ENCODE peak calls at places on chromosome 5, in ten cellular contexts. One of them, this sample, is unnamed. For H3K27me3 and H3K36me3, the result is how much of the 10 kb centered on the place peaks cover.

GRCh38 chr5:180639743-180640300 is 9.6 kb downstream of the FLT4 start:
- DNase-seq in stomach: no peak
- DNase-seq in CD8-positive, alpha-beta T cell: no peak
- DNase-seq in right atrium auricular region: no peak
- DNase-seq in uterus: peak
- DNase-seq in WERI-Rb-1: no peak
- DNase-seq in heart left ventricle: no peak
- DNase-seq in CD8-positive, alpha-beta memory T cell: no peak
- DNase-seq in GM23338: no peak
- DNase-seq in esophagus muscularis mucosa: no peak
- DNase-seq in this sample: peak

GRCh38 chr5:2897276-2897990 is 146.0 kb upstream of the IRX2 start:
- DNase-seq in CD8-positive, alpha-beta memory T cell: no peak
- DNase-seq in esophagus muscularis mucosa: no peak
- DNase-seq in GM23338: no peak
- DNase-seq in WERI-Rb-1: no peak
- DNase-seq in right atrium auricular region: peak
- DNase-seq in stomach: no peak
- DNase-seq in heart left ventricle: no peak
- DNase-seq in uterus: no peak
- DNase-seq in CD8-positive, alpha-beta T cell: peak
- DNase-seq in this sample: no peak

GRCh38 chr5:164357405-164358033 is 852.1 kb downstream of the MAT2B start:
- DNase-seq in esophagus muscularis mucosa: no peak
- DNase-seq in stomach: no peak
- DNase-seq in WERI-Rb-1: no peak
- DNase-seq in right atrium auricular region: no peak
- DNase-seq in CD8-positive, alpha-beta memory T cell: no peak
- DNase-seq in GM23338: no peak
- DNase-seq in uterus: no peak
- DNase-seq in heart left ventricle: no peak
- DNase-seq in CD8-positive, alpha-beta T cell: no peak
- DNase-seq in this sample: no peak

GRCh38 chr5:64592942-64593341 is 87.1 kb downstream of the RGS7BP start:
- DNase-seq in right atrium auricular region: no peak
- DNase-seq in esophagus muscularis mucosa: no peak
- DNase-seq in CD8-positive, alpha-beta memory T cell: no peak
- DNase-seq in stomach: no peak
- DNase-seq in CD8-positive, alpha-beta T cell: no peak
- DNase-seq in heart left ventricle: no peak
- DNase-seq in GM23338: no peak
- DNase-seq in uterus: no peak
- DNase-seq in WERI-Rb-1: no peak
- DNase-seq in this sample: no peak

GRCh38 chr5:88785396-88786216 is 97.4 kb downstream of the MEF2C start:
- DNase-seq in stomach: no peak
- DNase-seq in CD8-positive, alpha-beta memory T cell: no peak
- DNase-seq in GM23338: peak
- DNase-seq in CD8-positive, alpha-beta T cell: no peak
- DNase-seq in right atrium auricular region: no peak
- DNase-seq in heart left ventricle: no peak
- DNase-seq in esophagus muscularis mucosa: no peak
- DNase-seq in WERI-Rb-1: no peak
- DNase-seq in uterus: peak
- DNase-seq in this sample: no peak

GRCh38 chr5:3401635-3402034 is 194.0 kb upstream of the IRX1 start:
- DNase-seq in stomach: no peak
- DNase-seq in CD8-positive, alpha-beta T cell: no peak
- DNase-seq in right atrium auricular region: no peak
- DNase-seq in uterus: no peak
- DNase-seq in heart left ventricle: no peak
- DNase-seq in GM23338: no peak
- DNase-seq in CD8-positive, alpha-beta memory T cell: no peak
- DNase-seq in esophagus muscularis mucosa: no peak
- DNase-seq in WERI-Rb-1: no peak
- DNase-seq in this sample: no peak

GRCh38 chr5:21024966-21025365 is 1037.0 kb upstream of the CDH18 start:
- DNase-seq in CD8-positive, alpha-beta memory T cell: no peak
- DNase-seq in uterus: no peak
- DNase-seq in right atrium auricular region: no peak
- DNase-seq in stomach: no peak
- DNase-seq in GM23338: no peak
- DNase-seq in WERI-Rb-1: no peak
- DNase-seq in heart left ventricle: no peak
- DNase-seq in esophagus muscularis mucosa: no peak
- DNase-seq in CD8-positive, alpha-beta T cell: no peak
- DNase-seq in this sample: no peak

GRCh38 chr5:9932770-9933169 is 302.6 kb upstream of the TAS2R1 start:
- DNase-seq in uterus: no peak
- DNase-seq in esophagus muscularis mucosa: no peak
- DNase-seq in GM23338: peak
- DNase-seq in WERI-Rb-1: peak
- DNase-seq in right atrium auricular region: no peak
- DNase-seq in CD8-positive, alpha-beta T cell: no peak
- DNase-seq in heart left ventricle: no peak
- DNase-seq in CD8-positive, alpha-beta memory T cell: no peak
- DNase-seq in stomach: no peak
- DNase-seq in this sample: no peak

DNA sequence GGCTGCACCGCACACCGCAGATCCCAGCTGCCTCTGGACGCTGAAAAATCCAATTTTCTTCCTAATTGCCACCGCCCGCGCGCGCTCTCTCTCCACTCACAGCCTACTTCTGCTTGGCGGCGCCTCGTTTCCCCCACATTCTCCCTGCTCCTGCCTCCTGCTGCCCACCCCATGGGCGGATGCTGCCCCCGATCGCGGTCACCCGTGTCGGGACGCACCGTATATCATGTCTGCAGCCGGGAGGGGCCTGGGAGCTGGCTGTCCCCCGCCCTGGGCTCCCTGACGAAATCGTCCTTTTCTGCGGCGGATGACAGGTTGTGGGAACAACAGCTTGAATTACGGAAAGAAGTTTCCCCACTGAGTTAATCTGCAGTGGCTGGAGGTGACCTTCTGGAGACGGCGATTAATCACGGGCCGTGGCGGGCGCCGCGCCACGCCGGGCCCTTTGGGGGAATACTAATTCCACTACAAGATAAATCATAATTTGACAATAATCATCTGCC is 36.3 kb upstream of the PSD2 start:
- DNase-seq in esophagus muscularis mucosa: no peak
- DNase-seq in stomach: no peak
- DNase-seq in heart left ventricle: peak
- DNase-seq in WERI-Rb-1: peak
- DNase-seq in uterus: no peak
- DNase-seq in GM23338: no peak
- DNase-seq in CD8-positive, alpha-beta T cell: no peak
- DNase-seq in right atrium auricular region: no peak
- DNase-seq in CD8-positive, alpha-beta memory T cell: no peak
- DNase-seq in this sample: no peak
- H3K27me3 ChIP-seq in esophagus muscularis mucosa: under half
- H3K27me3 ChIP-seq in stomach: under half
- H3K27me3 ChIP-seq in heart left ventricle: under half
- H3K27me3 ChIP-seq in WERI-Rb-1: under half
- H3K27me3 ChIP-seq in uterus: under half
- H3K27me3 ChIP-seq in GM23338: half or more
- H3K27me3 ChIP-seq in CD8-positive, alpha-beta T cell: under half
- H3K27me3 ChIP-seq in right atrium auricular region: under half
- H3K27me3 ChIP-seq in CD8-positive, alpha-beta memory T cell: under half
- H3K27me3 ChIP-seq in this sample: under half

GRCh38 chr5:77028631-77029375 is 1.4 kb upstream of the AGGF1 start:
- DNase-seq in WERI-Rb-1: no peak
- DNase-seq in GM23338: no peak
- DNase-seq in esophagus muscularis mucosa: no peak
- DNase-seq in uterus: no peak
- DNase-seq in CD8-positive, alpha-beta memory T cell: no peak
- DNase-seq in right atrium auricular region: no peak
- DNase-seq in CD8-positive, alpha-beta T cell: no peak
- DNase-seq in stomach: no peak
- DNase-seq in heart left ventricle: no peak
- DNase-seq in this sample: no peak

GRCh38 chr5:77033338-77033737 is 3.1 kb downstream of the AGGF1 start:
- DNase-seq in stomach: no peak
- DNase-seq in CD8-positive, alpha-beta T cell: no peak
- DNase-seq in GM23338: no peak
- DNase-seq in WERI-Rb-1: no peak
- DNase-seq in esophagus muscularis mucosa: no peak
- DNase-seq in heart left ventricle: no peak
- DNase-seq in uterus: no peak
- DNase-seq in CD8-positive, alpha-beta memory T cell: no peak
- DNase-seq in right atrium auricular region: no peak
- DNase-seq in this sample: no peak

GRCh38 chr5:77032635-77033034 is 2.4 kb downstream of the AGGF1 start:
- DNase-seq in stomach: no peak
- DNase-seq in GM23338: no peak
- DNase-seq in esophagus muscularis mucosa: no peak
- DNase-seq in uterus: no peak
- DNase-seq in WERI-Rb-1: no peak
- DNase-seq in heart left ventricle: no peak
- DNase-seq in CD8-positive, alpha-beta memory T cell: no peak
- DNase-seq in right atrium auricular region: no peak
- DNase-seq in CD8-positive, alpha-beta T cell: no peak
- DNase-seq in this sample: no peak

GRCh38 chr5:77030097-77031071 is at the start of gene AGGF1:
- DNase-seq in stomach: peak
- DNase-seq in right atrium auricular region: peak
- DNase-seq in GM23338: peak
- DNase-seq in WERI-Rb-1: peak
- DNase-seq in esophagus muscularis mucosa: peak
- DNase-seq in uterus: peak
- DNase-seq in CD8-positive, alpha-beta T cell: peak
- DNase-seq in heart left ventricle: peak
- DNase-seq in CD8-positive, alpha-beta memory T cell: peak
- DNase-seq in this sample: peak

DNA sequence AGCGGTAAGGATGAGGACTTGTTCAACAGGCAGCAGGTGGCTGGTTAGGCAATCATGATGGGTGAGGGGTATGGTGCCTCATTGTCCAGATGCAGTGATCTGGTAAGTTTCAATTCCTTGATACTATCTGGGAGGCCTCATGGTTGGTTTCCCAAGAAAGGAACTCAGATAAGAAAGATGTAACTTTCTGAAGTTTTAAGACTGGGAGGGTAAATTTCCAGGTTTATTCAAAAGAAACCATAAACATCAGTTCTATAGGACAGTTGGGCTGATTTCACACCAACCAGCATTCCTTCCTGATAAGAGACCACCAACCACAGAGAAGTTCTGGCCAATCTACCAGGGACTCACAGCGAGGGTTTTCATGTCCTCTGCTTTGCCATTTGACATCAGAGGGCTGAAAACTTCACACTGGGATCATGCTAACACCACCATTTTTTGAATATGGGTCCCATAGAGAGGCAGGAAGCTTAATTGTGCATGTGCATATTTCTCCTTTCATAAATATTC is 773 bp upstream of the AGGF1 start:
- DNase-seq in CD8-positive, alpha-beta T cell: no peak
- DNase-seq in esophagus muscularis mucosa: no peak
- DNase-seq in right atrium auricular region: no peak
- DNase-seq in stomach: no peak
- DNase-seq in uterus: no peak
- DNase-seq in heart left ventricle: no peak
- DNase-seq in WERI-Rb-1: no peak
- DNase-seq in GM23338: no peak
- DNase-seq in CD8-positive, alpha-beta memory T cell: no peak
- DNase-seq in this sample: no peak
- H3K36me3 ChIP-seq in CD8-positive, alpha-beta T cell: under half
- H3K36me3 ChIP-seq in esophagus muscularis mucosa: under half
- H3K36me3 ChIP-seq in right atrium auricular region: under half
- H3K36me3 ChIP-seq in stomach: under half
- H3K36me3 ChIP-seq in uterus: under half
- H3K36me3 ChIP-seq in heart left ventricle: under half
- H3K36me3 ChIP-seq in WERI-Rb-1: under half
- H3K36me3 ChIP-seq in GM23338: under half
- H3K36me3 ChIP-seq in CD8-positive, alpha-beta memory T cell: under half
- H3K36me3 ChIP-seq in this sample: under half

DNA sequence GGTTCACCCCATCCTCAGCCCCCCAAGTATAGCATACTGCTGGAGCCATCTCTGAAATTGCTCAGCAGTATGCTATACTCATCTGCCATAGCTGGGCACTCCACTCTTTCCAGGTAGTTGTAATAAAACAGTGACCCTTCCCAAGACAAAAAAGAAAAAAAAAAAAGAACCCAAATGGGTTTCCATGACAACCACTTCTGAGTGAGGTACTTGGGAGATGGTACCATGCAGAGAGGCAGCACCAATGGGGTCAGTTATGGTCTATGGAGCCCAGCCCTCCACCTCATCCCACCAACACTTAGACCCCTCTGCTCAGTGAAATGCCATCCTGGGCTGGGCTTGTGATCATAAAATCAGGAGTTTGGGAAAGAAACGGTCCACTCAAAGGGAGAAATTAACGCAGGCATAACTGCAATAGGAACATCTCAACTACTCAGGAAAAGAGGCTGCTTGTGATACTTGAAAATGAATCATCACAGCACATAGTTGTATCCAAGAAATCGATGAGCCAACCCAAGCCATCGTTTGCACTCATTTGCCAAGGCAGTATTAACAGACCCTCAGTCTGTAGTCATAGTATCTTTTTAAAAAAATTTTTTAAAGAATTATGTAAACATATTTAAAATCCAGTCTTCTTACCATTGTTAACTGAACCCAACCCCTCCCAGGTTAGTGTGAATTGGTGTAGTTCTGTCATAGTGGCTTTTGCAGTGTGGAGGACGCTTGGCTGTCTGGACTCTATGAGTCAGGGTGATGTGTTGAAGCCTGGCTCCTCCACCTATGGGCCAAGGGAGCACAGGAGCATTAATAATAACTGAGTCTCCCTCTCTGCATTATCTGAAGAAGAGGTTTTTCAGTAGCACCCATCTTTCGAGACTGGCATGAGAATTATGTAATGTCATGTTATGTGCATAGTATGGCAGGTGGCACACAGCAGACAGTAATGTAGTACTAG is 402.7 kb downstream of the SPOCK1 start:
- DNase-seq in right atrium auricular region: no peak
- DNase-seq in GM23338: no peak
- DNase-seq in heart left ventricle: no peak
- DNase-seq in CD8-positive, alpha-beta memory T cell: no peak
- DNase-seq in esophagus muscularis mucosa: no peak
- DNase-seq in stomach: no peak
- DNase-seq in uterus: no peak
- DNase-seq in WERI-Rb-1: no peak
- DNase-seq in CD8-positive, alpha-beta T cell: no peak
- DNase-seq in this sample: no peak
- H3K27ac ChIP-seq in right atrium auricular region: no peak
- H3K27ac ChIP-seq in GM23338: no peak
- H3K27ac ChIP-seq in heart left ventricle: no peak
- H3K27ac ChIP-seq in CD8-positive, alpha-beta memory T cell: no peak
- H3K27ac ChIP-seq in esophagus muscularis mucosa: no peak
- H3K27ac ChIP-seq in stomach: no peak
- H3K27ac ChIP-seq in uterus: no peak
- H3K27ac ChIP-seq in WERI-Rb-1: no peak
- H3K27ac ChIP-seq in CD8-positive, alpha-beta T cell: no peak
- H3K27ac ChIP-seq in this sample: no peak

DNA sequence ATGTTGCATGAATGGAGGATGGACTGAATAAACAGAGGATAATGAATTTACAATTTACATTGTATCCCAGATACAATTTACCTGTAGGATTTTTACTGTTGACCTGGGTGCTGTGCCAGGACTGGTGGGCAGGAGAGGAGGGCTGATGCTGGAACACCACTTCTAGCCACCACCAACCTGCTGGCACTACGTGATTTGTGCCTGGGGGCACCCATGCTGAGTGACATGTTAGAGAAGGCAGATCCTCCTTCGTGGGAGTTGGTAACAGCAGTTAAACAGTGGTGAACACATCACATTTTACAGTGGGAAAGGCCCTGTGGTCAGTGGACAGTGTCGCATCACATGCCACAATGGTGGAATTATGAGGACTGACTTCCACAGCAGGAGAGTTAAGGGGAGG is 3.0 kb upstream of the ANKRD34B start:
- DNase-seq in heart left ventricle: no peak
- DNase-seq in WERI-Rb-1: no peak
- DNase-seq in CD8-positive, alpha-beta memory T cell: no peak
- DNase-seq in stomach: no peak
- DNase-seq in GM23338: no peak
- DNase-seq in uterus: no peak
- DNase-seq in right atrium auricular region: peak
- DNase-seq in CD8-positive, alpha-beta T cell: no peak
- DNase-seq in esophagus muscularis mucosa: peak
- DNase-seq in this sample: no peak
- H3K27me3 ChIP-seq in heart left ventricle: half or more
- H3K27me3 ChIP-seq in WERI-Rb-1: under half
- H3K27me3 ChIP-seq in CD8-positive, alpha-beta memory T cell: under half
- H3K27me3 ChIP-seq in stomach: under half
- H3K27me3 ChIP-seq in GM23338: under half
- H3K27me3 ChIP-seq in uterus: under half
- H3K27me3 ChIP-seq in right atrium auricular region: under half
- H3K27me3 ChIP-seq in CD8-positive, alpha-beta T cell: under half
- H3K27me3 ChIP-seq in esophagus muscularis mucosa: under half
- H3K27me3 ChIP-seq in this sample: under half